ENCODE peak calls at places on chromosomes 3 and 15, in six cellular contexts. B, G, E, M, D and V are unnamed samples.

GRCh38 chr15:29405564-29405963 is 135.9 kb upstream of the NSMCE3 start:
- DNase-seq in G (no peak), M (no peak), D (no peak), E (no peak), B (no peak), V (no peak)

GRCh38 chr3:135034291-135034768 is 239.3 kb downstream of the EPHB1 start:
- DNase-seq in G (no peak), E (no peak), D (no peak), M (no peak), B (no peak), V (no peak)

GRCh38 chr3:142940000-142940399 is 23.5 kb downstream of the PAQR9 start:
- DNase-seq in M (no peak), E (no peak), G (no peak), B (no peak), D (no peak), V (no peak)

GRCh38 chr15:47466357-47466756 is 250.9 kb upstream of the SEMA6D start:
- DNase-seq in B (no peak), M (no peak), D (no peak), E (no peak), G (no peak), V (no peak)

GRCh38 chr3:182182531-182182968 is 470.8 kb downstream of the SOX2 start:
- DNase-seq in B (no peak), D (no peak), G (no peak), M (no peak), E (no peak), V (no peak)

GRCh38 chr3:86229086-86229774 is 761.7 kb downstream of the VGLL3 start:
- DNase-seq in E (no peak), M (no peak), B (no peak), G (no peak), D (no peak), V (no peak)

GRCh38 chr3:139906441-139906840 is 28.5 kb upstream of the CLSTN2 start:
- DNase-seq in M (peak; percentile 34), B (no peak), E (no peak), D (no peak), G (no peak), V (no peak)

GRCh38 chr15:78139564-78139963 is 8.3 kb upstream of the CIB2 start:
- DNase-seq in M (no peak), B (no peak), E (no peak), G (no peak), D (no peak), V (no peak)

GRCh38 chr3:42067324-42067723 is 23.8 kb upstream of the TRAK1 start:
- DNase-seq in G (no peak), B (no peak), M (no peak), D (no peak), E (no peak), V (no peak)

GRCh38 chr15:52337198-52337853 is 41.7 kb upstream of the MYO5C start:
- DNase-seq in D (no peak), E (no peak), M (no peak), B (no peak), G (no peak), V (no peak)

GRCh38 chr15:101420232-101420631 is 69.3 kb downstream of the PCSK6 start:
- DNase-seq in G (no peak), E (no peak), D (no peak), M (no peak), B (no peak), V (no peak)

GRCh38 chr3:116863842-116864626 is 154.5 kb downstream of the TUSC7 start:
- DNase-seq in E (peak; percentile 36), D (no peak), B (peak; percentile 56), M (peak; percentile 67), G (no peak), V (no peak)

GRCh38 chr3:23685484-23686258 is 120.1 kb upstream of the UBE2E1 start:
- DNase-seq in B (no peak), D (peak; percentile 89), E (peak; percentile 88), M (no peak), G (peak; percentile 77), V (no peak)

GRCh38 chr3:139571744-139572143 is 32.2 kb upstream of the RBP1 start:
- DNase-seq in G (no peak), M (no peak), E (no peak), D (no peak), B (no peak), V (no peak)

GRCh38 chr3:147113293-147114045 is 292.9 kb downstream of the ZIC4 start:
- DNase-seq in B (no peak), G (no peak), D (no peak), E (no peak), M (no peak), V (no peak)

DNA sequence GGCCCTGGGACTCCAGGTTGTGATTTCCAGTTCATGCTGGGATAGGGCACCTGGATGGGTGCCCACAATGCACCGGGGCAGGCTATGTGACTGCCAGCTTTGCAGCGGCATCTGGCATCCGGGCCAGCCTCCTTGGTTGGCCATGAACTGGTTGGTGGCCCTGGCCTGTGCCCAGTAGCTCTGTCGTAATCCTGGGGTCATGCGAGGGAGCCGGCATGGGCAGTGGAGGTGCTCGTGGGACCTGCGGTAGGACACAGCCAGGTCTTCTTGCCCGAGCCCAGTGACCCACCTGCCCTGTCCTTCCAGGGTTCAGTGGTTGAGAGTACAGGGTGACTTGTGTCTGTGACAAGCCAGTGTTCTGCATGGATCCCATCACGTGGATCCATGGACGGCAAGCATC is 237.9 kb downstream of the SNRPN start:
- DNase-seq in B (no peak), M (no peak), E (no peak), D (no peak), G (no peak), V (no peak)
- H3K9me3 ChIP-seq in B (peaks cover 4% of the 10 kb centered on the region), M (peaks cover 50% of the 10 kb centered on the region), E (peaks cover 98% of the 10 kb centered on the region), D (peaks cover 76% of the 10 kb centered on the region), G (no peaks in the 10 kb centered on the region), V (no peaks in the 10 kb centered on the region)

DNA sequence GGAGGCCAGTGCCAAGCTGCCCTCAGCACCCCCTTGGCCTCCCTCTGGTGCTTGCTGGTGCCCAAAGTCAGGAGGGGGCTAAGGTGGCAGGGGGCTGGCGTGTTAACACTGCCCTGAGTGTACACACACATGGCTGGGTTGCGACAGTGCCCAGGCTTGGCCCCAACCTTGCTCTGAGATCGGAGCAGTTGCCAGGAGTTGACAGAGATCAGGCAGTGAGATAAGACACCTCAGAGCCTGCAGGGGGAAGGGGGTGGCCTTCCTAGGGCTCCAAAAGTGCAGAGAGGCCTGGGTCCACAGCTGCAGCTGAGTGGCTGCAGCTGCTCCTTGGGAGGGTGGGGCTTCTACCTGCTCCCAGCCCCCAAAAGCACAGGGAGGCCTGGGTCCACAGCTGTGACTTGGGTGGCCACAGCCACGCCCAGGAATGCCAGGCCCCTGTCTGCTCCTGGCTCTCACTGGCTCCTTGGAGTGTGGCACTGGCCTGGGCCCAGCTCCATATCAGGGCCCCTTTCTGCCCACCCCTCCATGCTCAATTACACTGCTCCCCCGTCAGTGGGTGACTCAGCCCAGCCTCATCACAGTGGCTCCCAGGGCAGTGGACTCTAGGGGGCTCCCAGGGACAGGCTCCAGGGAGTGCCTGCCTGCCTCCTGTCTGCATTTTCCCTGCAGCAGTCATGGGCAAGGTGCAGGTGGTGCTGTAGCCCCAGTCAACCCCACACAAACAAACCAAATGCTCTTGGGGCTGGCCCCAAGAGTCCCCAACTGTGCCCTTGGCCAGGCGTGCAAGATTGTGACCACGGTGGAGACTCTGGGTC is 56.4 kb upstream of the C15orf39 start:
- DNase-seq in B (no peak), G (no peak), M (no peak), D (no peak), E (no peak), V (no peak)
- H3K9me3 ChIP-seq in B (peaks cover 26% of the 10 kb centered on the region), G (peaks cover 24% of the 10 kb centered on the region), M (peaks cover 35% of the 10 kb centered on the region), D (peaks cover 29% of the 10 kb centered on the region), E (peaks cover 47% of the 10 kb centered on the region), V (peaks cover 7% of the 10 kb centered on the region)

DNA sequence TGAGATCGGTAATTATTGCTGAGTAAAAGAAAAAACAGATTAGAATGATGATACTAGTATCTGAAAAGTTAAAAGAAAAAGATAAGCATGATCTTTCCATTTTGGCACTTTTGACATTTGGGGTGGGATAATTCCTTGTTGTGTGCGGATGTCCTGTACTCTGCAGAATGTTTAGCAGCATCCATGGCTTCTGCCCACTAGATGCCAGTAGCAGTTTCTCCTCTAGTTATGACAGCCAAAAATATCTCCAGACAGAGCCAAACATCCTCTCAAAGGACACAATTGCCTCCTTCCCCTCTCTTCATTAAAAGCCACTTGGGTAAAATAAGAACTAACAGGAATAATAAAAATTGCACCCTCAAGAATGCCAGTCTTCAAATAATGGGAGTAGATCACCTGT is 468.8 kb upstream of the GRM7 start:
- DNase-seq in E (no peak), D (no peak), G (no peak), M (no peak), B (no peak), V (no peak)
- H3K9me3 ChIP-seq in E (no peaks in the 10 kb centered on the region), D (no peaks in the 10 kb centered on the region), G (no peaks in the 10 kb centered on the region), M (no peaks in the 10 kb centered on the region), B (no peaks in the 10 kb centered on the region), V (no peaks in the 10 kb centered on the region)

GRCh38 chr15:25185791-25186190 is 231.0 kb downstream of the SNRPN start:
- DNase-seq in B (no peak), D (no peak), E (no peak), G (no peak), M (no peak), V (no peak)
- H3K9me3 ChIP-seq in B (no peaks in the 10 kb centered on the region), D (peaks cover 80% of the 10 kb centered on the region), E (peaks cover 97% of the 10 kb centered on the region), G (no peaks in the 10 kb centered on the region), M (peaks cover 38% of the 10 kb centered on the region), V (no peaks in the 10 kb centered on the region)

GRCh38 chr3:1017879-1018278 is 74.9 kb upstream of the CNTN6 start:
- DNase-seq in G (no peak), E (no peak), M (no peak), D (no peak), B (no peak), V (no peak)
- H3K9me3 ChIP-seq in G (no peaks in the 10 kb centered on the region), E (no peaks in the 10 kb centered on the region), M (no peaks in the 10 kb centered on the region), D (no peaks in the 10 kb centered on the region), B (no peaks in the 10 kb centered on the region), V (no peaks in the 10 kb centered on the region)

GRCh38 chr15:22262613-22263020 is 182.3 kb downstream of the OR4M2 start:
- DNase-seq in B (no peak), M (no peak), D (no peak), G (no peak), E (peak; percentile 38), V (no peak)
- H3K9me3 ChIP-seq in B (no peaks in the 10 kb centered on the region), M (peaks cover 91% of the 10 kb centered on the region), D (peaks cover 9% of the 10 kb centered on the region), G (no peaks in the 10 kb centered on the region), E (peaks cover 68% of the 10 kb centered on the region), V (no peaks in the 10 kb centered on the region)